ENCODE peak calls at places on chromosomes 6 and 20, in four cellular contexts. B, W, A and G are unnamed samples.

GRCh38 chr6:164695896-164696295 is 613.5 kb downstream of the C6orf118 start:
- DNase-seq in A (no peak), B (no peak), W (peak; percentile 11), G (no peak)

GRCh38 chr6:5552243-5552642 is 290.9 kb downstream of the FARS2 start:
- DNase-seq in W (no peak), A (no peak), B (no peak), G (no peak)

GRCh38 chr6:79666633-79667032 is 35.5 kb downstream of the SH3BGRL2 start:
- DNase-seq in W (no peak), B (no peak), A (no peak), G (no peak)

GRCh38 chr6:26450240-26450639 is 7.5 kb upstream of the BTN2A1 start:
- DNase-seq in B (no peak), A (no peak), W (no peak), G (no peak)

GRCh38 chr6:80544500-80545055 is 438.1 kb downstream of the BCKDHB start:
- DNase-seq in B (peak; percentile 35), A (no peak), W (no peak), G (no peak)

GRCh38 chr6:109062756-109063352 is 31.8 kb downstream of the SESN1 start:
- DNase-seq in A (no peak), W (no peak), B (no peak), G (no peak)

GRCh38 chr6:77502966-77503365 is 39.7 kb upstream of the HTR1B start:
- DNase-seq in A (peak; percentile 38), W (no peak), B (peak; percentile 26), G (peak; percentile 96)

GRCh38 chr6:165668951-165669350 is 5.9 kb upstream of the PDE10A start:
- DNase-seq in B (no peak), W (no peak), A (no peak), G (no peak)

GRCh38 chr6:27867051-27867940 is 44.9 kb downstream of the OR2B2 start:
- DNase-seq in B (peak; percentile 85), W (peak; percentile 91), A (peak; percentile 82), G (no peak)

GRCh38 chr6:21816231-21816630 is 222.7 kb downstream of the SOX4 start:
- DNase-seq in B (no peak), A (no peak), W (no peak), G (no peak)

GRCh38 chr20:33490934-33491656 is 1.2 kb downstream of the CBFA2T2 start:
- DNase-seq in A (peak; percentile 41), W (no peak), B (peak; percentile 59), G (no peak)

GRCh38 chr6:16436550-16436949 is 198.2 kb downstream of the GMPR start:
- DNase-seq in A (no peak), W (no peak), B (no peak), G (no peak)

GRCh38 chr6:152909241-152909640 is 73.6 kb downstream of the FBXO5 start:
- DNase-seq in A (no peak), B (no peak), W (no peak), G (no peak)

GRCh38 chr6:11729083-11729482 is 49.5 kb downstream of the ADTRP start:
- DNase-seq in A (no peak), B (no peak), W (no peak), G (no peak)

GRCh38 chr20:47453167-47453782 is 48.4 kb upstream of the NCOA3 start:
- DNase-seq in A (peak; percentile 86), B (peak; percentile 90), W (peak; percentile 70), G (peak; percentile 79)

GRCh38 chr6:121499666-121500065 is 64.2 kb downstream of the GJA1 start:
- DNase-seq in W (no peak), B (no peak), A (no peak), G (no peak)

GRCh38 chr6:26521485-26522391 is 16.4 kb upstream of the HMGN4 start:
- DNase-seq in B (peak; percentile 85), A (peak; percentile 68), W (peak; percentile 85), G (no peak)

GRCh38 chr20:46545077-46545826 is 5.2 kb downstream of the OCSTAMP start:
- DNase-seq in B (peak; percentile 15), W (no peak), A (no peak), G (no peak)

GRCh38 chr6:13767121-13767794 is 47.1 kb downstream of the MCUR1 start:
- DNase-seq in W (no peak), A (no peak), B (peak; percentile 72), G (no peak)

GRCh38 chr20:7773511-7773910 is 166.7 kb downstream of the HAO1 start:
- DNase-seq in B (no peak), W (no peak), A (no peak), G (no peak)

GRCh38 chr20:57560554-57561355 is at the start of gene PCK1:
- DNase-seq in W (no peak), A (peak; percentile 69), B (peak; percentile 17), G (no peak)

GRCh38 chr6:142984386-142984785 is 39.4 kb upstream of the HIVEP2 start:
- DNase-seq in B (peak; percentile 8), A (no peak), W (no peak), G (no peak)

GRCh38 chr6:39048481-39049399 is at the start of gene GLP1R:
- DNase-seq in W (no peak), B (no peak), A (no peak), G (no peak)

GRCh38 chr6:17831135-17831534 is 124.4 kb upstream of the NUP153 start:
- DNase-seq in A (no peak), W (no peak), B (peak; percentile 88), G (no peak)

GRCh38 chr6:2378891-2379652 is 133.7 kb upstream of the GMDS start:
- DNase-seq in B (peak; percentile 82), W (peak; percentile 4), A (peak; percentile 28), G (peak; percentile 85)

GRCh38 chr6:111417181-111417585 is 65.8 kb downstream of the REV3L start:
- DNase-seq in W (no peak), A (no peak), B (peak; percentile 62), G (no peak)

GRCh38 chr20:3229798-3230197 is 9.2 kb downstream of the SLC4A11 start:
- DNase-seq in W (no peak), A (no peak), B (no peak), G (no peak)

GRCh38 chr6:145096846-145097245 is 638.5 kb downstream of the EPM2A start:
- DNase-seq in A (no peak), B (no peak), W (no peak), G (peak; percentile 73)

GRCh38 chr20:21101453-21102251 is 4.5 kb downstream of the LINC00237 start:
- DNase-seq in W (no peak), A (no peak), B (peak; percentile 23), G (no peak)

GRCh38 chr20:12598894-12599293 is 409.9 kb upstream of the SPTLC3 start:
- DNase-seq in W (no peak), B (no peak), A (no peak), G (no peak)

GRCh38 chr6:113539202-113539601 is 317.9 kb upstream of the MARCKS start:
- DNase-seq in B (no peak), A (no peak), W (no peak), G (no peak)

GRCh38 chr6:111556004-111556403 is 49.7 kb downstream of the TRAF3IP2 start:
- DNase-seq in W (no peak), A (no peak), B (no peak), G (no peak)

GRCh38 chr20:36216314-36217025 is 19.8 kb upstream of the AAR2 start:
- DNase-seq in B (no peak), A (no peak), W (no peak), G (no peak)

GRCh38 chr6:130365166-130366010 is 429 bp upstream of the TMEM200A start:
- DNase-seq in B (peak; percentile 86), A (peak; percentile 50), W (no peak), G (no peak)
- H3K27ac ChIP-seq in B (peak overlapping the region; percentile 24), A (no peak overlapping the region), W (no peak overlapping the region), G (no peak overlapping the region)

GRCh38 chr6:35633579-35634089 is 55.1 kb downstream of the FKBP5 start:
- DNase-seq in A (no peak), B (no peak), W (no peak), G (no peak)

GRCh38 chr6:35638679-35639078 is 50.0 kb downstream of the FKBP5 start:
- DNase-seq in B (no peak), W (no peak), A (no peak), G (no peak)

GRCh38 chr6:35634316-35634715 is 54.4 kb downstream of the FKBP5 start:
- DNase-seq in B (peak; percentile 2), W (no peak), A (no peak), G (no peak)

GRCh38 chr6:35637911-35638310 is 50.8 kb downstream of the FKBP5 start:
- DNase-seq in W (no peak), A (no peak), B (no peak), G (no peak)

DNA sequence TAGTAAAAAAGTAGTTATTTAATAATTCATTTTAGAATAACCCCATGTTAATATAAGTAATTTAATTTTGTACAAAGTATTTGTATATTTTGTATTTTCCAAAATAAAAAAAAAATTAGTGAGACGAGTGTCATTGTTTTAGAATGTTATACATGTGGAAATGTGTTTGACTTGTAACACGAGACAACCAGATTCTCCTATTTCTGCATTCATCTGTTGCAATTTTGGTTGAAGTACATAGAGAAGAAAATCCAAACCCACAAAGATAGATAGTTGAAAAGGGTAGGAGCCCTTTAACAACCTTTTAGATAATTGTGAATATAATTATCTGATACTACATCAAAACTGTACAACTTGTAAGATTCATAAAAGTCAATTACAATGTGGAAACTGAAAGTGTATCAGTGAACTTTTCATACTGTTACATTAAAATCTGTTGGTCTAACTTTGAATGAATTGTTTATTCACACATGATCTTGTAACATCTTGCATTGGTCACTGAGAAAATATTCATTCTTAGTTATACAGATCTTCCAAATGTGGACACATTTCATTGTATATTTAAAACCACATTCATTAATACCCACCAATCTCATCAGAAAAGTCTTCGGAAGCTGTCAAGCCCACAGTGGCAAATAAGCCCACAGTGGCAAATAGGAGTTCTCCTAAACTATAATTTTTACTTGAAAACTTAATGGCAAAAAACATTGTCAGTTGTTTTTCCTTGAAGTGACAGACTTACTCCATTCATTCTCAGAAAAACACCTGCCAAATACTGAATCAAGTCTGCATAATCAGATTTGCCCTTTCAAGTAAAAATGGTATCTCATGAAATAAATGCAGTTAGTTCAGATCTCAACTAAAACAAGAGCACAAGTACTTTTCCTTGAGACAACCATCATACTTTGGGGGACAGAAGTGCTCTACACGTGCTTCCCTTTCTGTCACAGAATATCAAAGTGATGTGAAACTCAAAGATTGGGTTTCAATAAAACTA is 52.8 kb downstream of the FKBP5 start:
- DNase-seq in W (no peak), A (no peak), B (no peak), G (no peak)
- H3K27ac ChIP-seq in W (no peak overlapping the region), A (no peak overlapping the region), B (no peak overlapping the region), G (no peak overlapping the region)

GRCh38 chr6:131627724-131628682 is at the start of gene MED23:
- DNase-seq in W (peak; percentile 95), A (peak; percentile 88), B (peak; percentile 97), G (peak; percentile 82)

GRCh38 chr6:131629656-131630055 is 1.6 kb upstream of the MED23 start:
- DNase-seq in W (no peak), B (peak; percentile 13), A (no peak), G (no peak)

GRCh38 chr6:131631625-131632284 is 3.7 kb upstream of the MED23 start:
- DNase-seq in A (no peak), W (no peak), B (no peak), G (peak; percentile 43)

DNA sequence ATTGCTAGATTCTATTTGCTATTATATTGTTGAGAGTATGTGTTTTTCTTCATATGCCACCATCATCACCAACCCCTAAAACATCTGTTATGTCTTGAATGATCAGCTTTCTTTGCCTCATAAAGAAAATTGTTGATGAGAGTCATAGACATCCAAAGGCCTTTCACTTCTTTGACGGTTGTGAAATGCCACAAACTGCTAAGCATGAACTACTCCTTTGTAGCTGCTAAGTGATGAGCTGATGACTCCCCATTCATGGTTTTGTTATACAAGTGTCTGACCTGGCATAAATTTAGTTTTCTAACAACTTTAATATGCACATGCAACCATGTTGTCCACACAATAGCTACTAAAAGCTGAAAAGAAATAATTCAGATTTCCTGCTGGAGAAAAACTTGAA is 684 bp upstream of the MED23 start:
- DNase-seq in W (no peak), A (no peak), B (peak; percentile 50), G (no peak)
- H3K27ac ChIP-seq in W (no peak overlapping the region), A (peak overlapping the region; percentile 87), B (no peak overlapping the region), G (no peak overlapping the region)

GRCh38 chr20:23419995-23420901 is 1.0 kb downstream of the NAPB start:
- DNase-seq in B (peak; percentile 84), A (peak; percentile 55), W (peak; percentile 45), G (no peak)
- H3K27ac ChIP-seq in B (peak overlapping the region; percentile 80), A (peak overlapping the region; percentile 89), W (peak overlapping the region; percentile 34), G (peak overlapping the region; percentile 83)